ENCODE peak calls at places on chromosomes 6 and 20, in eight cellular contexts. One of them, this sample, is unnamed.

GRCh38 chr6:154276810-154277577 is 79.6 kb downstream of the IPCEF1 start:
- DNase-seq in NCI-H524 treated with DMSO at 0.1 percent for 48 hours: peak; percentile 8
- DNase-seq in AG08396: peak; percentile 30
- DNase-seq in SHP77: peak; percentile 8
- DNase-seq in iPS-NIHi11: no peak
- DNase-seq in GM13977: peak; percentile 39
- DNase-seq in mucosa of gallbladder: no peak
- DNase-seq in 8988T: peak; percentile 14
- DNase-seq in this sample: no peak

GRCh38 chr6:107803957-107804356 is 20.2 kb downstream of the SCML4 start:
- DNase-seq in NCI-H524 treated with DMSO at 0.1 percent for 48 hours: no peak
- DNase-seq in AG08396: no peak
- DNase-seq in SHP77: no peak
- DNase-seq in iPS-NIHi11: no peak
- DNase-seq in GM13977: no peak
- DNase-seq in mucosa of gallbladder: no peak
- DNase-seq in 8988T: no peak
- DNase-seq in this sample: no peak

GRCh38 chr6:135738646-135739045 is 112.9 kb upstream of the PDE7B start:
- DNase-seq in NCI-H524 treated with DMSO at 0.1 percent for 48 hours: no peak
- DNase-seq in AG08396: no peak
- DNase-seq in SHP77: no peak
- DNase-seq in iPS-NIHi11: no peak
- DNase-seq in GM13977: no peak
- DNase-seq in mucosa of gallbladder: no peak
- DNase-seq in 8988T: no peak
- DNase-seq in this sample: no peak

GRCh38 chr20:478010-478948 is 15.9 kb upstream of the TBC1D20 start:
- DNase-seq in NCI-H524 treated with DMSO at 0.1 percent for 48 hours: no peak
- DNase-seq in AG08396: no peak
- DNase-seq in SHP77: no peak
- DNase-seq in iPS-NIHi11: no peak
- DNase-seq in GM13977: no peak
- DNase-seq in mucosa of gallbladder: no peak
- DNase-seq in 8988T: no peak
- DNase-seq in this sample: no peak

GRCh38 chr20:63056236-63057132 is 49.7 kb upstream of the BHLHE23 start:
- DNase-seq in NCI-H524 treated with DMSO at 0.1 percent for 48 hours: no peak
- DNase-seq in AG08396: peak; percentile 61
- DNase-seq in SHP77: peak; percentile 70
- DNase-seq in iPS-NIHi11: peak; percentile 90
- DNase-seq in GM13977: peak; percentile 80
- DNase-seq in mucosa of gallbladder: no peak
- DNase-seq in 8988T: no peak
- DNase-seq in this sample: no peak

GRCh38 chr6:119566546-119567263 is 217.1 kb upstream of the MAN1A1 start:
- DNase-seq in NCI-H524 treated with DMSO at 0.1 percent for 48 hours: no peak
- DNase-seq in AG08396: no peak
- DNase-seq in SHP77: peak; percentile 18
- DNase-seq in iPS-NIHi11: no peak
- DNase-seq in GM13977: no peak
- DNase-seq in mucosa of gallbladder: no peak
- DNase-seq in 8988T: no peak
- DNase-seq in this sample: no peak

GRCh38 chr6:75526502-75527127 is 33.0 kb upstream of the FILIP1 start:
- DNase-seq in NCI-H524 treated with DMSO at 0.1 percent for 48 hours: no peak
- DNase-seq in AG08396: peak; percentile 33
- DNase-seq in SHP77: peak; percentile 2
- DNase-seq in iPS-NIHi11: peak; percentile 60
- DNase-seq in GM13977: peak; percentile 27
- DNase-seq in mucosa of gallbladder: peak; percentile 72
- DNase-seq in 8988T: no peak
- DNase-seq in this sample: peak; percentile 61

GRCh38 chr20:2065111-2065510 is 36.5 kb upstream of the STK35 start:
- DNase-seq in NCI-H524 treated with DMSO at 0.1 percent for 48 hours: no peak
- DNase-seq in AG08396: no peak
- DNase-seq in SHP77: no peak
- DNase-seq in iPS-NIHi11: no peak
- DNase-seq in GM13977: no peak
- DNase-seq in mucosa of gallbladder: no peak
- DNase-seq in 8988T: no peak
- DNase-seq in this sample: no peak

GRCh38 chr6:11132191-11132590 is 20.7 kb upstream of the ERVFRD-1 start:
- DNase-seq in NCI-H524 treated with DMSO at 0.1 percent for 48 hours: no peak
- DNase-seq in AG08396: no peak
- DNase-seq in SHP77: no peak
- DNase-seq in iPS-NIHi11: no peak
- DNase-seq in GM13977: no peak
- DNase-seq in mucosa of gallbladder: no peak
- DNase-seq in 8988T: no peak
- DNase-seq in this sample: no peak

GRCh38 chr20:9409352-9409751 is 105.0 kb upstream of the LAMP5 start:
- DNase-seq in NCI-H524 treated with DMSO at 0.1 percent for 48 hours: no peak
- DNase-seq in AG08396: no peak
- DNase-seq in SHP77: no peak
- DNase-seq in iPS-NIHi11: no peak
- DNase-seq in GM13977: no peak
- DNase-seq in mucosa of gallbladder: no peak
- DNase-seq in 8988T: no peak
- DNase-seq in this sample: no peak

GRCh38 chr6:40328376-40328987 is 258.7 kb downstream of the LRFN2 start:
- DNase-seq in NCI-H524 treated with DMSO at 0.1 percent for 48 hours: no peak
- DNase-seq in AG08396: no peak
- DNase-seq in SHP77: peak; percentile 49
- DNase-seq in iPS-NIHi11: peak; percentile 83
- DNase-seq in GM13977: no peak
- DNase-seq in mucosa of gallbladder: peak; percentile 34
- DNase-seq in 8988T: no peak
- DNase-seq in this sample: peak; percentile 53

GRCh38 chr6:26065952-26066380 is 21.3 kb upstream of the HFE start:
- DNase-seq in NCI-H524 treated with DMSO at 0.1 percent for 48 hours: peak; percentile 37
- DNase-seq in AG08396: peak; percentile 77
- DNase-seq in SHP77: peak; percentile 87
- DNase-seq in iPS-NIHi11: peak; percentile 72
- DNase-seq in GM13977: peak; percentile 74
- DNase-seq in mucosa of gallbladder: peak; percentile 82
- DNase-seq in 8988T: no peak
- DNase-seq in this sample: peak; percentile 74

GRCh38 chr6:37822851-37823682 is 3.5 kb downstream of the ZFAND3 start:
- DNase-seq in NCI-H524 treated with DMSO at 0.1 percent for 48 hours: no peak
- DNase-seq in AG08396: no peak
- DNase-seq in SHP77: no peak
- DNase-seq in iPS-NIHi11: no peak
- DNase-seq in GM13977: no peak
- DNase-seq in mucosa of gallbladder: peak; percentile 72
- DNase-seq in 8988T: no peak
- DNase-seq in this sample: no peak

GRCh38 chr20:51176846-51177245 is 153.9 kb upstream of the KCNG1 start:
- DNase-seq in NCI-H524 treated with DMSO at 0.1 percent for 48 hours: no peak
- DNase-seq in AG08396: no peak
- DNase-seq in SHP77: no peak
- DNase-seq in iPS-NIHi11: no peak
- DNase-seq in GM13977: no peak
- DNase-seq in mucosa of gallbladder: no peak
- DNase-seq in 8988T: no peak
- DNase-seq in this sample: no peak

GRCh38 chr6:80280258-80281010 is 174.0 kb downstream of the BCKDHB start:
- DNase-seq in NCI-H524 treated with DMSO at 0.1 percent for 48 hours: no peak
- DNase-seq in AG08396: peak; percentile 10
- DNase-seq in SHP77: no peak
- DNase-seq in iPS-NIHi11: no peak
- DNase-seq in GM13977: no peak
- DNase-seq in mucosa of gallbladder: no peak
- DNase-seq in 8988T: no peak
- DNase-seq in this sample: no peak

GRCh38 chr6:138086573-138087196 is 20.5 kb downstream of the PERP start:
- DNase-seq in NCI-H524 treated with DMSO at 0.1 percent for 48 hours: no peak
- DNase-seq in AG08396: no peak
- DNase-seq in SHP77: peak; percentile 93
- DNase-seq in iPS-NIHi11: peak; percentile 61
- DNase-seq in GM13977: no peak
- DNase-seq in mucosa of gallbladder: peak; percentile 82
- DNase-seq in 8988T: no peak
- DNase-seq in this sample: no peak

GRCh38 chr20:22535483-22535882 is 48.9 kb downstream of the FOXA2 start:
- DNase-seq in NCI-H524 treated with DMSO at 0.1 percent for 48 hours: no peak
- DNase-seq in AG08396: no peak
- DNase-seq in SHP77: no peak
- DNase-seq in iPS-NIHi11: no peak
- DNase-seq in GM13977: no peak
- DNase-seq in mucosa of gallbladder: no peak
- DNase-seq in 8988T: no peak
- DNase-seq in this sample: no peak